ENCODE peak calls at places on chromosome 5, in six cellular contexts. J, W, U, E, M and A are unnamed samples.

GRCh38 chr5:116504593-116504992 is 70.0 kb downstream of the SEMA6A start:
- DNase-seq in J (no peak), E (no peak), M (no peak), W (no peak), U (no peak), A (no peak)

GRCh38 chr5:160260881-160261815 is 31.8 kb downstream of the FABP6 start:
- DNase-seq in U (peak), E (no peak), J (peak), W (no peak), M (peak), A (no peak)

GRCh38 chr5:152329191-152329590 is 75.9 kb downstream of the NMUR2 start:
- DNase-seq in J (no peak), E (no peak), W (no peak), U (no peak), M (no peak), A (no peak)

GRCh38 chr5:178496219-178496618 is 94.0 kb downstream of the COL23A1 start:
- DNase-seq in W (no peak), E (no peak), J (no peak), M (no peak), U (no peak), A (no peak)

GRCh38 chr5:172849636-172850453 is 15.8 kb downstream of the ERGIC1 start:
- DNase-seq in J (peak), W (no peak), U (no peak), M (no peak), E (no peak), A (no peak)

GRCh38 chr5:40904205-40904993 is 4.9 kb upstream of the C7 start:
- DNase-seq in M (peak), E (peak), J (peak), W (peak), U (peak), A (peak)

GRCh38 chr5:61401726-61402125 is 69.7 kb downstream of the ZSWIM6 start:
- DNase-seq in W (no peak), J (peak), E (no peak), M (no peak), U (no peak), A (no peak)

GRCh38 chr5:64939772-64940510 is 171.2 kb downstream of the CWC27 start:
- DNase-seq in W (peak), J (peak), E (no peak), U (peak), M (peak), A (no peak)

GRCh38 chr5:65133473-65134110 is 348.1 kb downstream of the ADAMTS6 start:
- DNase-seq in M (no peak), J (no peak), E (no peak), U (no peak), W (no peak), A (no peak)

GRCh38 chr5:168174376-168174775 is 117.1 kb upstream of the WWC1 start:
- DNase-seq in E (no peak), M (no peak), J (no peak), W (no peak), U (no peak), A (no peak)

GRCh38 chr5:143106175-143106574 is 297.3 kb downstream of the NR3C1 start:
- DNase-seq in M (no peak), J (peak), W (no peak), E (peak), U (no peak), A (peak)

GRCh38 chr5:122262107-122262506 is 49.9 kb upstream of the SNCAIP start:
- DNase-seq in J (peak), M (no peak), W (no peak), U (no peak), E (no peak), A (no peak)

GRCh38 chr5:96975656-96976055 is 39.8 kb downstream of the LNPEP start:
- DNase-seq in E (no peak), U (no peak), M (no peak), J (no peak), W (no peak), A (no peak)

GRCh38 chr5:6686916-6687409 is 26.3 kb upstream of the TENT4A start:
- DNase-seq in E (peak), W (no peak), U (no peak), J (peak), M (peak), A (no peak)

GRCh38 chr5:146574713-146575112 is 58.7 kb upstream of the GPR151 start:
- DNase-seq in E (no peak), M (no peak), J (no peak), U (no peak), W (no peak), A (no peak)

GRCh38 chr5:132103380-132103951 is 29.9 kb downstream of the CSF2 start:
- DNase-seq in E (peak), J (peak), M (peak), U (peak), W (peak), A (peak)

GRCh38 chr5:132104561-132104960 is 31.0 kb downstream of the CSF2 start:
- DNase-seq in U (no peak), M (no peak), E (no peak), J (peak), W (no peak), A (no peak)

GRCh38 chr5:132102944-132103343 is 29.4 kb downstream of the CSF2 start:
- DNase-seq in U (no peak), W (no peak), E (no peak), J (no peak), M (no peak), A (no peak)

GRCh38 chr5:132103969-132104391 is 30.4 kb downstream of the CSF2 start:
- DNase-seq in M (no peak), J (peak), E (no peak), U (no peak), W (no peak), A (no peak)

DNA sequence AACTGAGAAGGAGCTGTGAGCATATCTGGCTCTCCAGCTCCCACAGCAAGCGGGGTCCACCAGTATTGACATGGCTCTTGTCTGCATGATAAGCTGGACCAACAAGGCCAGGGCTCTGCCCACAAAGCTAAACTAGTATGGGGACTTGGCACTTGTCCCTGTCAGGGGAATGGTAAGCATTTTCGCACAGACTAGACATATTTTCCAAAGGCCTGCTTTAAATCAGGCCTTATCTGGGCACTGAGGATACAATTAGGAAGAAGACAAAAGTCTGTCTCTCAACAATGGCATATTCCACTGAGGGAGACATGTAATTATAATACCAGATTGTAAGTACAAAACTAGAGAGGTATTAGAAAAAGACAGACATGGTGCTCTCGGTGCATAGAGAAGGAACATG is 32.1 kb downstream of the CSF2 start:
- DNase-seq in M (no peak), E (no peak), J (no peak), W (no peak), U (no peak), A (peak)
- H3K4me3 ChIP-seq in M (no peak), E (no peak), J (no peak), W (no peak), U (no peak), A (no peak)

GRCh38 chr5:56816546-56817081 is 1.3 kb downstream of the MAP3K1 start:
- DNase-seq in W (peak), M (peak), U (peak), J (peak), E (peak), A (peak)

GRCh38 chr5:56817306-56817986 is 2.1 kb downstream of the MAP3K1 start:
- DNase-seq in U (no peak), E (no peak), M (no peak), J (peak), W (no peak), A (no peak)

GRCh38 chr5:56818409-56819026 is 3.2 kb downstream of the MAP3K1 start:
- DNase-seq in M (no peak), E (no peak), W (no peak), U (no peak), J (peak), A (no peak)

GRCh38 chr5:56815657-56816545 is 552 bp downstream of the MAP3K1 start:
- DNase-seq in W (peak), J (no peak), E (no peak), U (peak), M (peak), A (no peak)

GRCh38 chr5:56819027-56819881 is 3.9 kb downstream of the MAP3K1 start:
- DNase-seq in W (no peak), J (peak), E (no peak), M (no peak), U (no peak), A (no peak)
- H3K4me3 ChIP-seq in W (peak), J (peak), E (no peak), M (no peak), U (peak), A (peak)

DNA sequence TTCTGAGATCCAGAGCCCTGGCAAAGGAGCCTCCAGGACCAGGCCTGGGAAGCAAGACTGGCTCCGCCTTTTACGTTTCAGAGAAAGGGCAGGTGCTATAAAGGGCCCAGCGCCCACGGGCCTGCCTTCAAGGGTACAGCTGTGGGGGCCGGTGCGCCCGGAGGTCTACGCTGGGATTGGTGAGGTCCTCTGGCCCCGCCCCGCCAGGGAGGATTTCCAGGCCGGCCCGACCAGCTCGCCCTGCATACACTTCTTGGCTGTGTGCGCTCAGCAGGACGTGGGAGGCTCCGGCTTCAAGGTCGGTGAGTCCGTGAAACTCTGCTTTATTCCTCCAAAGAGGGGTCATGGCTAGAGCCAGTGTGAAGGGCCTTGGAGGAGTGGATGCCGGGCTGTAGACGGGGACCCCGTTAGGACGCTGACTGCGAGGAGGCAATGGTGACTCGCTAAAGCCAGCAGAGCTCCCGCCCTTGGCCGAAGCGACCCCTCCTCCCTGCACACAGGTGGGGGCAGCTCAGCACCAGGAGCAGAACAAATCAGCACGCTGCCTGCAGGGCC is at the start of gene CKMT2:
- DNase-seq in M (peak), W (peak), E (peak), U (peak), J (peak), A (no peak)
- H3K4me3 ChIP-seq in M (no peak), W (peak), E (peak), U (peak), J (peak), A (no peak)

DNA sequence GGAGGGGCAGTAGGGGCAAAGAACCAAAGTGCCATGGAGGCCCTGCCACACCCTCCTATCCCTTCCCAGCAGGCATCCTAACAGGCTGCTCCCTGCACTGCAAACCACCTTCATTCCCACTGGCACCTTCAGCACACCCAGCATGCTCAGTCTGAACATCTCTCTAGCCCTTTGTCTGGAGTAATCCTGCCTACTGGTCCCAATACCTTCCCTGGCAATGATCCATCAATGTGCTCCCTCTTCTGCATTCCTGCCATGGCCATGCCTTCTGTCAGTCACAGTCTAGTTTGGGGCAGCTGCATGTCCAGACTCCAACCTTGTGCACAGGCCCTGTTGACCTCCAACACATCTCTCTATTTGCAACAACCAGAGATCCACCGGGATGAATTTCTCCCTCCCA is 4.9 kb downstream of the MACROH2A1 start:
- DNase-seq in W (no peak), J (no peak), M (no peak), U (no peak), E (no peak), A (no peak)
- H3K4me3 ChIP-seq in W (no peak), J (no peak), M (no peak), U (no peak), E (no peak), A (no peak)

DNA sequence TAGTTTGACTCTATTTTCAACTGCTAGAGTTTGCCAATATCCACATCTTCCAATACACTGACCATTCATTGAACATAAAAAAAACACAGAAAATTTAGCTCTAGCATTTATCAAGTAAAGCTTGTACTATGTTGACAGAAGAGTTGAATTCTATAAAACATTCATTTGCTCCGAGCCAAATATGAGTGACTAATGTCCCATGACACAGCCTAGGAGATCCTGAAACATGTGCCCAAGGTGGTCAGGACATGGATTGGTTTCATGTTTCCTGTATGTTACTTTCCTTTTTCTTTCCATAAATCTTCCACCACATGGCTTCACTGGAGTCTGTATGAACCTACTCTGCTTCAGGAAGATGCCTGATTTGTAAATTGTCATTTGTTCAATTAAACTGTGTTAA is 122.4 kb upstream of the PRDM9 start:
- DNase-seq in J (no peak), M (no peak), U (no peak), E (no peak), W (no peak), A (no peak)
- H3K4me3 ChIP-seq in J (no peak), M (no peak), U (no peak), E (no peak), W (no peak), A (no peak)

GRCh38 chr5:1523793-1524480 is at the start of gene LPCAT1:
- DNase-seq in E (peak), M (peak), U (peak), J (peak), W (peak), A (peak)

GRCh38 chr5:1526151-1526631 is 2.4 kb upstream of the LPCAT1 start:
- DNase-seq in M (peak), E (no peak), W (peak), J (no peak), U (peak), A (no peak)

GRCh38 chr5:1524481-1524798 is 680 bp upstream of the LPCAT1 start:
- DNase-seq in J (no peak), E (no peak), M (no peak), W (peak), U (no peak), A (no peak)

GRCh38 chr5:1525624-1525985 is 1.8 kb upstream of the LPCAT1 start:
- DNase-seq in M (no peak), E (no peak), U (no peak), W (peak), J (no peak), A (no peak)

GRCh38 chr5:1524799-1525623 is 1.3 kb upstream of the LPCAT1 start:
- DNase-seq in E (no peak), J (no peak), M (peak), U (peak), W (peak), A (no peak)
- H3K4me3 ChIP-seq in E (no peak), J (no peak), M (no peak), U (no peak), W (no peak), A (no peak)

GRCh38 chr5:66843065-66843464 is 246.9 kb downstream of the MAST4 start:
- DNase-seq in M (no peak), U (no peak), J (peak), E (no peak), W (no peak), A (no peak)
- H3K4me3 ChIP-seq in M (no peak), U (no peak), J (no peak), E (no peak), W (no peak), A (no peak)

DNA sequence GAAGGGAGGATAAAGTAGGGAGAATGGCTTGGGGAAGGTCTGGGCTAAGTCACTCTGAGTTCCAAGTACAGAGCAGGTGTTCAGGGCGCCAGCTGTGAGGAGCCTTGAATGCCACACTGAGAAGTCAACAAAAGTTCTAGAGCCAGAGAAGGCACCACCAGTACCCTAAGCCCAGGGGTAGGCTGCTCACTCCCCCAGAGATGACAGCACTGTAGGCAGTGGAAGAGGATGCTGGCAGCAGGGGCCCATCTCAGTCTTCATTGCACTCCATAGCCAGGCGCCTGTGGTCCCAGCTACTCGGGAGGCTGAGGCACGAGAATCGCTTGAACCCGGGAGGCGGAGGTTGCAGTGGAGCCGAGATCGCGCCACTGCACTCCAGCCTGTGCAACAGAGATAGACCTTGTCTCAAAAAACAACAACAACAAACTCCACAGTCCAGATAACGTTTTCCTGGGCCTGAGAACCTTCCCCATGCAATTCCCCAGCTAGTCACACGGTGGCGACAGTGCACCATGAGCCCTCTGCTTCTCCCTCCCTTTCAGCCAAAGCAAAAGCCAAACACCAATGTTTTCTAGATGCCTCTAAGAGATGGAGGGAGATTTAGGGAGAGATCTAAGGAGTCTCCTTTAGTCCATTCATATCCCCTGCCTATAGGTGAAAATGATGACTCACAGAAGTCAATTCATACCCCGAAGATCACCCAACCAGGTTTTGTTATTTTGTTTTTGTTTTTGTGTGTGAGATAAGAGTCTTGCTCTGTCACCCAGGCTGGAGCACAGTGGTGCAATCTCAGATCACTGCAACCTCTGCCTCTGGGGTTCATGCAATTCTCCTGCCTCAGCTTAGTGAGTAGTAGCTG is 19.8 kb upstream of the NSD1 start:
- DNase-seq in W (peak), J (peak), U (peak), M (peak), E (peak), A (peak)
- H3K4me3 ChIP-seq in W (no peak), J (no peak), U (no peak), M (no peak), E (no peak), A (no peak)

DNA sequence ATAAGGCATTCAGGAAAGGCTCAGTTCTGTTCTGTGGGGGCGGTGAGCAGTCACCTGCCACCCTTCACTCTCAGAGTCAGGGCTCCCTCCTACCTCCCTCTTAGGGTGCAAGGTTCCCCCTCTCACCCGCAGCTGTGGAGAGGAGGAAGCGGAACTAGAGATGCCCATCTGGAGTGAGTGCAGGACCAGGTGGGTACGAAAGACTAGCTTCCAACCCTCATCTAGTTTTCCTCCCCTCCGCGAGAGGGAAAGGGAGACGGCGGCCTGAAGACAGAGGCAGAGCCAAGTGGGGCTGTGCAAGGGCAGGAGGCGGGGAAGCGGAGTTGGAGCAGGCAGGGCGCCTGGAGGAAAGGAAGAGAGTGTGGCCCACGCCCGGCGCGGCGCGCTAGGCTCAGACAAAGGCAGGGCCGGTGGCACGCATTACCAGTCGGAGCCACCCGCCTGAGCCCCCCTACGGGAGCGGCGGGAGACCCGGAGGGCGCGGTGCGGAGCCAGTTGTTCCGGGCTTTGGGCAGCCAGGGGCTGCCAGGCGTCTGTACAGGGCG is 7.3 kb downstream of the PRR7 start:
- DNase-seq in E (no peak), W (no peak), M (no peak), U (peak), J (no peak), A (peak)
- H3K4me3 ChIP-seq in E (peak), W (peak), M (no peak), U (peak), J (peak), A (peak)

DNA sequence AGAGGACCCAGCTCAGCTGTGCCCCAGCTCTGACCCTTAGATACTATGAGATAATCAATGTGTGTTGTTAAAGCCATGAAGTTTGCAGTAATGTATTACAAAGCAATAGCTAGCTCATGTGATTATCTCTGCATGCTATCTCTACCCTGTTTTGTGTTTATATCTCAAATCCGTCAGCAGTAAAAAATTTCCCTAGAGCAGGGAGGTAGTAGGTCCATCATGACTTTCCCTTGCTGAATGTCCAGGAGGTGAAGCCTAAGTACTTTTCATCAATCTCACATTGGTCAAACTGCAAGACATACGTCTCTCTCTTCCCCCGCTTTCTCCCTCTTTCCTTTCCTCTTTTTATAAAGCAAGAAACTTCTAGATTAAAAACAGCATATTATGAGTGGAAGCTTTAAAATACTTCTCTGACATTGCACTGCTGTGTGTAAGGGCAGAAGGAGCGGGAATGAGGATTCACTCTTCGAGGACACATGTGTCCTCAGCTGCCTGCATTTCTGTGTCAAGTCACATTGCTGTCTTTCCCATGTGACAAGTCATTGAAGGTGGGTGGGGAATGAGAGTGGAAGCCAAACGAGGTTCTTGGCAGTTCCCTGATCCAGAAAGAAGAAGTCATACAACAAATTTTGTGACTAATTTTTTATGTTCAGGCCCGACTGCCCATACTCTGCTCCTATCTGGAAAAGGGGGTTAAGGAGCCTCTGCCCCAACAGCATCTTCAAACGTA is 93.1 kb upstream of the RETREG1 start:
- DNase-seq in M (no peak), U (no peak), W (no peak), J (no peak), E (no peak), A (no peak)
- H3K4me3 ChIP-seq in M (no peak), U (no peak), W (no peak), J (no peak), E (no peak), A (no peak)